ENCODE peak calls at places on chromosomes 2 and 18, in six cellular contexts. J is H1, G is GM12891, P is GM12878, V is HepG2, T is K562. Z is an unnamed sample.

GRCh38 chr2:100624536-100624935 is 61.7 kb downstream of the PDCL3 start:
- DNase-seq in V (no peak), P (no peak), T (no peak), J (no peak), G (no peak), Z (no peak)

GRCh38 chr2:23414876-23415275 is 29.9 kb downstream of the KLHL29 start:
- DNase-seq in V (peak), P (no peak), G (no peak), J (no peak), T (peak), Z (no peak)

GRCh38 chr2:51981813-51982212 is 949.9 kb upstream of the NRXN1 start:
- DNase-seq in P (no peak), V (no peak), G (no peak), J (no peak), T (no peak), Z (no peak)

GRCh38 chr18:38811209-38811608 is 1245.6 kb upstream of the CELF4 start:
- DNase-seq in J (no peak), G (no peak), T (no peak), V (no peak), P (no peak), Z (no peak)

GRCh38 chr2:54512663-54513363 is 56.7 kb downstream of the SPTBN1 start:
- DNase-seq in J (no peak), P (no peak), G (no peak), T (no peak), V (no peak), Z (no peak)

GRCh38 chr2:11710632-11711381 is 35.6 kb upstream of the LPIN1 start:
- DNase-seq in G (no peak), J (no peak), P (no peak), V (no peak), T (no peak), Z (no peak)

GRCh38 chr2:95026471-95027368 is 1.2 kb downstream of the MAL start:
- DNase-seq in P (no peak), G (no peak), T (no peak), V (no peak), J (no peak), Z (no peak)

GRCh38 chr2:26785431-26786206 is at the start of gene CENPA:
- DNase-seq in G (peak), V (peak), P (peak), J (peak), T (peak), Z (peak)

GRCh38 chr2:71798266-71799012 is 345.1 kb downstream of the DYSF start:
- DNase-seq in G (no peak), J (peak), P (no peak), V (peak), T (peak), Z (no peak)

GRCh38 chr18:59748628-59749360 is 51.6 kb upstream of the CCBE1 start:
- DNase-seq in V (no peak), J (no peak), T (no peak), P (no peak), G (no peak), Z (no peak)

GRCh38 chr18:2135309-2135708 is 436.0 kb downstream of the METTL4 start:
- DNase-seq in V (no peak), P (no peak), T (no peak), J (no peak), G (no peak), Z (no peak)

GRCh38 chr2:62320657-62321357 is 124.9 kb downstream of the B3GNT2 start:
- DNase-seq in T (no peak), J (no peak), V (no peak), P (no peak), G (no peak), Z (no peak)

GRCh38 chr2:171673928-171674327 is 13.3 kb upstream of the DYNC1I2 start:
- DNase-seq in P (no peak), T (no peak), G (no peak), V (no peak), J (no peak), Z (no peak)

DNA sequence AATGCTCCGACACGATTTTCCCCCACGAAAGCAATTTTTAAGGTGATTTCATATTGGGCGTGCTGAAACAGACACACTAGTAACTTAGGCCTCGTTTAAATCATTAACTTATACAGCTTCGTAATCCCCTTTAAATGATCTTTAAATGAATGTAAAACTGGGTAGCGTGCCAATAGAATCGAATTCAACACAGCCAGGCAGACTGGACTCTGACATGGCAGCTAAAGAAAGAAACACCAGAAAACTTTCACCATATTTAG is 2.4 kb upstream of the ID2 start:
- DNase-seq in T (no peak), P (no peak), J (no peak), V (no peak), G (no peak), Z (no peak)
- TF ChIP-seq POLR2AphosphoS5 in T (no peak), P (no peak), J (no peak), V (peak), G (no peak), Z (no peak)

GRCh38 chr18:36366994-36367839 is 69.7 kb downstream of the FHOD3 start:
- DNase-seq in J (no peak), T (no peak), P (peak), V (no peak), G (no peak), Z (no peak)
- TF ChIP-seq POLR2A in J (no peak), T (no peak), P (no peak), V (no peak), G (no peak), Z (no peak)

DNA sequence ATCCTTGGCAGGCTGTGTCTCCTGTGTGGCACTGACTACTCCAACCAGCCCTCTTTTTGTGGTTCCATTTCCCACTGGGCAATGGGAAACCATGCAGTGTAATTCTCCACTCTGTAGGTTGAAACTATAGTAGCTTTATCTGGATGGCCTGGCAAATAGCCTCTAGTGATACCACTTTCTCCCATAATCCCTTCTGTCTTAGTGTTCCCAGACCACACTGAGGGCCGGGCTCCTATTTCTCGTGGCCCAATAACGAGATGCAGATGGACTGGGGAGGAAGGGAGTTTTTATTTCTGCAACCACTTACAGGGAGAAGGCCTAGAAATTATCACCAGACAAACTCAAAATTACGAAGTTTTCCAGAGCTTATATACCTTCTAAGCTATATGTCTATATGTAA is 24.7 kb downstream of the SKA1 start:
- DNase-seq in V (no peak), T (no peak), G (no peak), P (no peak), J (no peak), Z (no peak)
- TF ChIP-seq TAF1 in V (no peak), T (no peak), G (no peak), P (no peak), J (no peak), Z (no peak)

GRCh38 chr2:84925724-84926376 is 20.4 kb downstream of the TMSB10 start:
- DNase-seq in T (peak), P (peak), V (peak), J (peak), G (no peak), Z (no peak)
- TF ChIP-seq POLR2AphosphoS5 in T (peak), P (peak), V (no peak), J (no peak), G (no peak), Z (peak)

DNA sequence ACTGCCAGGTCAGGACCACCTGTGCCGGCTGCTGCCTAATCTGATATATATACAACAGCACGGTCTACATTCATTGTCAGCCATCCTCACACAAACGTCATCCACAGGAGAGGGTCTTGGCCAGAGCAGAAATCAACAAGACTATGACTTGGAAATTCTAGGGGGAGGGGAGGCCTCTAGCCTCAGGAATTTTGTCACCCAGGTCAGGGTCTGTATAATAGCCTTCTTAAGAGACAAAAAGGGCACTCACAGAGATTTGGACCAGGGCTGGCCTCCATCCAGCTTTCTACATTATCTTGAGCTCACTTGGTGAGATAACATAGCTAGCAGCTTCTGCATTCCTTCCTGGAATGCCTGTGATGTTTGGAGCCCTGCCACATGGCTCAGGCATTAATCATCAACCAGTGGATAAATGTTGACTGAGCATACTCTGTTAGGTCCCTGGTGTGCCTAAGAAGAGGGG is 50.4 kb upstream of the CTIF start:
- DNase-seq in G (no peak), T (no peak), P (no peak), V (peak), J (no peak), Z (no peak)
- TF ChIP-seq POLR2A in G (no peak), T (no peak), P (no peak), V (no peak), J (no peak), Z (no peak)

Z was measured in GM12892.